ENCODE peak calls at places on chromosomes 11 and 22, in four cellular contexts. Y is adrenal gland, M is endodermal cell, V is stomach. R is an unnamed sample. For H3K4me1, the result is how much of the 10 kb centered on the place peaks cover.

GRCh38 chr11:73838443-73839122 is 38.1 kb downstream of the COA4 start:
- DNase-seq in Y (no peak), M (peak), V (no peak), R (no peak)

GRCh38 chr11:95821640-95822039 is 31.3 kb downstream of the CEP57 start:
- DNase-seq in Y (no peak), M (no peak), V (no peak), R (no peak)

GRCh38 chr11:45289369-45289768 is 3.2 kb upstream of the SYT13 start:
- DNase-seq in Y (no peak), M (no peak), V (no peak), R (peak)

GRCh38 chr11:123521001-123521400 is 90.9 kb downstream of the GRAMD1B start:
- DNase-seq in Y (no peak), M (no peak), V (no peak), R (no peak)

GRCh38 chr11:61160487-61161189 is 588 bp downstream of the VPS37C start:
- DNase-seq in Y (no peak), M (peak), V (peak), R (no peak)

GRCh38 chr11:19244084-19244483 is 3.3 kb upstream of the E2F8 start:
- DNase-seq in Y (no peak), M (no peak), V (peak), R (no peak)

GRCh38 chr11:108931168-108931567 is 266.3 kb downstream of the DDX10 start:
- DNase-seq in Y (no peak), M (no peak), V (no peak), R (no peak)

GRCh38 chr11:10303558-10304363 is 1.1 kb upstream of the ADM start:
- DNase-seq in Y (peak), M (peak), V (peak), R (no peak)

GRCh38 chr11:122019908-122020694 is 95.9 kb downstream of the BLID start:
- DNase-seq in Y (no peak), M (no peak), V (no peak), R (no peak)

GRCh38 chr22:30309981-30310672 is 16.6 kb downstream of the TBC1D10A start:
- DNase-seq in Y (no peak), M (no peak), V (peak), R (peak)

GRCh38 chr11:17351510-17352176 is at the start of gene NCR3LG1:
- DNase-seq in Y (peak), M (peak), V (peak), R (peak)

GRCh38 chr11:68418671-68419070 is 41.9 kb upstream of the PPP6R3 start:
- DNase-seq in Y (no peak), M (no peak), V (no peak), R (no peak)

GRCh38 chr22:29716814-29717213 is 3.0 kb upstream of the CABP7 start:
- DNase-seq in Y (peak), M (peak), V (peak), R (no peak)

GRCh38 chr11:71301046-71301857 is 48.9 kb upstream of the SHANK2 start:
- DNase-seq in Y (no peak), M (peak), V (peak), R (peak)

GRCh38 chr11:78371221-78371899 is 46.3 kb downstream of the GAB2 start:
- DNase-seq in Y (no peak), M (no peak), V (no peak), R (no peak)

GRCh38 chr11:126474220-126474619 is 118.7 kb downstream of the ST3GAL4 start:
- DNase-seq in Y (peak), M (no peak), V (no peak), R (no peak)

GRCh38 chr22:24191893-24192292 is 10.6 kb downstream of the SUSD2 start:
- DNase-seq in Y (no peak), M (no peak), V (no peak), R (no peak)

GRCh38 chr11:947744-948143 is 22.1 kb downstream of the AP2A2 start:
- DNase-seq in Y (no peak), M (no peak), V (no peak), R (no peak)

GRCh38 chr11:26021026-26021425 is 310.9 kb upstream of the ANO3 start:
- DNase-seq in Y (no peak), M (no peak), V (no peak), R (no peak)

GRCh38 chr22:29268511-29269229 is 602 bp downstream of the EWSR1 start:
- DNase-seq in Y (peak), M (peak), V (peak), R (peak)

GRCh38 chr22:20843501-20843900 is 15.1 kb downstream of the PI4KA start:
- DNase-seq in Y (no peak), M (no peak), V (no peak), R (no peak)

GRCh38 chr11:42397483-42397882 is 914.3 kb upstream of the API5 start:
- DNase-seq in Y (no peak), M (no peak), V (no peak), R (no peak)

GRCh38 chr11:117554601-117555333 is 227.1 kb downstream of the CEP164 start:
- DNase-seq in Y (no peak), M (no peak), V (no peak), R (no peak)

GRCh38 chr11:113880966-113881365 is 5.6 kb upstream of the USP28 start:
- DNase-seq in Y (no peak), M (peak), V (no peak), R (no peak)

GRCh38 chr22:19776433-19777031 is 16.0 kb downstream of the TBX1 start:
- DNase-seq in Y (no peak), M (peak), V (no peak), R (no peak)

GRCh38 chr22:37892566-37893338 is 13.3 kb upstream of the MICALL1 start:
- DNase-seq in Y (peak), M (no peak), V (peak), R (no peak)

GRCh38 chr11:125297346-125297910 is 132.9 kb downstream of the PKNOX2 start:
- DNase-seq in Y (no peak), M (no peak), V (no peak), R (no peak)

GRCh38 chr11:32333335-32333991 is 101.9 kb downstream of the WT1 start:
- DNase-seq in Y (peak), M (peak), V (peak), R (peak)

DNA sequence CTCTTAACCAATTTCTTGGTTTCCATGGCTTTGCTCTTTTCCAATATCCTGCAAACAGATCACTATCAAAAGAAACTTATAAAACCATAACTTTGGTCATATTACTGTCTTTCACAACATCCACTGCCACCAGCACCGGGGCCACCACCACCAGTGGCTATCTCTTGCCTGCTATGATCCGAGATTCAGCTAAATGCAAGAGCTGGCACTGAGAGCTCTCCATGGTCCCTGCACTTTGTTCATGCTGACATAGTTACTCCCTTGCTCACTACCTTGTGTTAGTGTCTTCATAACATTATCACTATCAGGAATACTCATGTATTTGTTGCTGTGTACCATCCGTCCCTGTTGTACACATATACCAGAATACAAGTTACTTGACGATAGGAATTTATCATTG is 299.0 kb downstream of the ETS1 start:
- DNase-seq in Y (no peak), M (no peak), V (no peak), R (no peak)
- H3K4me1 ChIP-seq in Y (under half), M (under half), V (under half), R (under half)

GRCh38 chr11:62337682-62338181 is 484 bp downstream of the ASRGL1 start:
- DNase-seq in Y (no peak), M (peak), V (peak), R (no peak)
- TF ChIP-seq CTCF in Y (no peak), M (no peak), V (no peak), R (no peak)

GRCh38 chr11:36374726-36375125 is 78.6 kb downstream of the PRR5L start:
- DNase-seq in Y (no peak), M (no peak), V (no peak), R (no peak)

GRCh38 chr11:36376888-36377758 is 81.0 kb downstream of the PRR5L start:
- DNase-seq in Y (peak), M (peak), V (peak), R (no peak)

GRCh38 chr11:36377759-36378553 is 81.9 kb downstream of the PRR5L start:
- DNase-seq in Y (no peak), M (no peak), V (no peak), R (no peak)

GRCh38 chr11:36375348-36376314 is 79.5 kb downstream of the PRR5L start:
- DNase-seq in Y (no peak), M (peak), V (no peak), R (no peak)

DNA sequence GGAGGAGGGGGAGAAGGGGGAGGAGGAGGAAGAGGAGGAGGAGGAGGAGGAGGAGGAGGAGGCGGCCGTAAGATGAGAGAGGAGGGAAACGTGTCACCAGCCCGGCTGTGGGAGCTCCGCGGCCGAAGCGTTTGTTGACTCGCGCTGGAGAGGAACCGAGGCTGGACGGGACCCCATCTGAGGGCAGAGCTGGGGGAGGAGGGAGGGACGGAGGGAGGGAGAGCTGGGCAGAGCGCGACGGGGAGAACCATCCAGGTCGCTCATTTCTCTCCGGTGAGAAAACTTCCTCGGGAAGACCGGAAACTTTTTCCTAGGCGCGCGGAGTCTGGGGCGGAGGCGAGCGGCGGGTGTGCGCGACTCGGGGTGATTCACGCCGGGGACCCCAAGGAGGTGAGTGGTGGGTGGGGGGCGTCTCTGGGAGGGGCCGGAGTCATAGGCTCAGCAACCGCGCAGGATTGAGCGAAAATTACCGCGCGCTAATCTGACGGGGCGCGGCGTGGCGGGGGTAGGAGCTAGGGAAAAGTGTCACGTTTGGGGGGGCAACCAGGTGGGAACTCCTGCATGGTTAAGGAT is 80.3 kb downstream of the PRR5L start:
- DNase-seq in Y (no peak), M (peak), V (peak), R (no peak)
- H3K27ac ChIP-seq in Y (peak), M (no peak), V (peak), R (peak)

GRCh38 chr22:46357711-46358505 is 22.4 kb downstream of the TRMU start:
- DNase-seq in Y (no peak), M (no peak), V (no peak), R (no peak)
- H3K4me1 ChIP-seq in Y (under half), M (under half), V (under half), R (under half)

DNA sequence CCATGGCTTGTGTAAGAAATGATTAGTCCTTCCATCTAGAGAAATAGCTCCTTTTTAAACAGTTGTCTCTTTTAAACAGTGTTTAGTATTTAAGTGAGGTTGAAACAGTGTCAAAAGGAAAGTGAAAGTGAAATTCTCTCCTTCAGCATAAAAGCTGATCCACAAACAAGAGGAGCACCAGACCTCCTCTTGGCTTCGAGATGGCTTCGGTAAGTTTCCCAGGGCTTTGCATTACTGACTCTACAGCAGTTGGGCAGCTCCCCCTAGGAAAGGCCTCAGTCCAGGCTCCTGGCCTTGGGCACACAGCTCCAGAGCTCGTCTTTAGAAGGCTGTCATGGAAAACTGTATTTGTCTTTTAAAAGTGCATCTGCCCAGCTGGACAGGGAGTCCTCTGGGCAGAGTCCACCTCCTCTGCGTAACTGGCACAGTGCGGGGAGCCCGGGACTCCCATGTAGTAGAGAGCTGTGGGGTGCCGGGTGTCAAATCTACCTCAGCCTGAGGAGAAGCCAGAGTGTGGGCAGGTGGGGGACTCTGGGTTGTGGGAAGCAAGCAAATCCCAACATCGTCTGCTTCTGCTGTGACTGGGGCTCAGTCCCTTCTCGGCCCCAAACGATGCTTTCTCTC is at the start of gene PLAAT4:
- DNase-seq in Y (peak), M (no peak), V (peak), R (peak)
- TF ChIP-seq CTCF in Y (no peak), M (no peak), V (no peak), R (no peak)

R was measured in right atrium auricular region.